ENCODE peak calls at places on chromosome 5, in eight cellular contexts. Z, X, U, R, J, W, C and A are unnamed samples.

GRCh38 chr5:134603059-134603458 is 29.6 kb downstream of the SAR1B start:
- DNase-seq in J (peak; percentile 37), Z (peak; percentile 61), R (peak; percentile 41), C (no peak), X (no peak), U (no peak), W (peak; percentile 68), A (peak; percentile 39)

GRCh38 chr5:111869681-111870080 is 112.7 kb upstream of the NREP start:
- DNase-seq in U (no peak), C (no peak), W (peak; percentile 41), Z (peak; percentile 55), X (no peak), R (peak; percentile 51), J (no peak), A (no peak)

GRCh38 chr5:178205010-178205748 is 846 bp downstream of the HNRNPAB start:
- DNase-seq in W (peak; percentile 81), J (peak; percentile 49), R (peak; percentile 76), C (peak; percentile 88), Z (peak; percentile 76), U (no peak), X (peak; percentile 46), A (peak; percentile 94)

GRCh38 chr5:39202594-39203290 is 16.6 kb downstream of the FYB1 start:
- DNase-seq in J (no peak), W (no peak), U (no peak), C (no peak), X (no peak), R (no peak), Z (no peak), A (no peak)

GRCh38 chr5:177454397-177455035 is 7.9 kb downstream of the PRR7 start:
- DNase-seq in X (no peak), R (peak; percentile 87), U (no peak), W (peak; percentile 87), J (peak; percentile 77), C (peak; percentile 91), Z (peak; percentile 89), A (peak; percentile 99)

GRCh38 chr5:141848771-141849370 is 29.3 kb downstream of the PCDH1 start:
- DNase-seq in W (peak; percentile 44), X (peak; percentile 48), Z (peak; percentile 86), C (peak; percentile 64), J (peak; percentile 27), U (no peak), R (peak; percentile 69), A (no peak)

GRCh38 chr5:61313960-61314681 is 17.9 kb upstream of the ZSWIM6 start:
- DNase-seq in Z (peak; percentile 95), X (no peak), J (peak; percentile 83), C (no peak), W (peak; percentile 92), U (no peak), R (peak; percentile 90), A (no peak)

GRCh38 chr5:140295414-140295813 is 7.5 kb downstream of the PFDN1 start:
- DNase-seq in U (no peak), C (peak; percentile 35), W (peak; percentile 99), J (peak; percentile 94), X (no peak), Z (peak; percentile 99), R (peak; percentile 98), A (no peak)

GRCh38 chr5:136677219-136677618 is 311.9 kb upstream of the TRPC7 start:
- DNase-seq in R (no peak), U (no peak), W (peak; percentile 59), X (no peak), Z (no peak), J (peak; percentile 17), C (no peak), A (no peak)

GRCh38 chr5:106121972-106122605 is 1548.6 kb downstream of the EFNA5 start:
- DNase-seq in W (peak; percentile 36), X (no peak), Z (peak; percentile 37), R (peak; percentile 19), J (no peak), U (no peak), C (peak; percentile 20), A (peak; percentile 30)

GRCh38 chr5:73321757-73322452 is 126.7 kb downstream of the FOXD1 start:
- DNase-seq in W (peak; percentile 92), R (peak; percentile 65), C (no peak), U (no peak), X (no peak), Z (peak; percentile 87), J (peak; percentile 93), A (no peak)

GRCh38 chr5:132445930-132446329 is 44.6 kb downstream of the IRF1 start:
- DNase-seq in X (no peak), W (no peak), C (no peak), Z (no peak), U (no peak), R (no peak), J (no peak), A (no peak)

GRCh38 chr5:108917596-108917995 is 169.9 kb downstream of the FER start:
- DNase-seq in J (no peak), W (no peak), Z (peak; percentile 32), X (no peak), U (no peak), R (peak; percentile 33), C (no peak), A (no peak)

GRCh38 chr5:55557123-55557522 is 22.4 kb upstream of the PLPP1 start:
- DNase-seq in Z (no peak), X (no peak), J (no peak), W (no peak), R (no peak), C (no peak), U (no peak), A (no peak)

GRCh38 chr5:177194278-177194677 is 60.7 kb downstream of the NSD1 start:
- DNase-seq in X (no peak), U (no peak), J (peak; percentile 96), Z (peak; percentile 83), C (no peak), W (peak; percentile 76), R (peak; percentile 95), A (no peak)

GRCh38 chr5:135106136-135106535 is 72.1 kb upstream of the PITX1 start:
- DNase-seq in J (no peak), R (no peak), Z (no peak), W (no peak), X (no peak), C (no peak), U (no peak), A (no peak)

GRCh38 chr5:62005551-62005950 is 300.5 kb upstream of the KIF2A start:
- DNase-seq in U (no peak), W (no peak), C (no peak), Z (no peak), R (no peak), J (no peak), X (no peak), A (no peak)

GRCh38 chr5:132388244-132389050 is 18.9 kb downstream of the SLC22A5 start:
- DNase-seq in C (no peak), W (peak; percentile 68), U (no peak), J (peak; percentile 37), R (peak; percentile 43), X (peak; percentile 58), Z (peak; percentile 28), A (no peak)

GRCh38 chr5:180605554-180606214 is 14.4 kb upstream of the SCGB3A1 start:
- DNase-seq in J (peak; percentile 29), C (peak; percentile 67), R (peak; percentile 69), W (peak; percentile 79), Z (peak; percentile 75), X (peak; percentile 66), U (peak; percentile 17), A (peak; percentile 85)

GRCh38 chr5:112918679-112919078 is 3.3 kb downstream of the REEP5 start:
- DNase-seq in U (no peak), W (peak; percentile 44), R (no peak), J (no peak), Z (no peak), C (no peak), X (no peak), A (no peak)

GRCh38 chr5:112918136-112918535 is 3.9 kb downstream of the REEP5 start:
- DNase-seq in C (no peak), U (no peak), J (no peak), W (no peak), Z (no peak), R (no peak), X (no peak), A (no peak)

GRCh38 chr5:112914584-112914983 is 7.4 kb downstream of the REEP5 start:
- DNase-seq in Z (peak; percentile 38), R (peak; percentile 13), W (peak; percentile 31), U (no peak), X (no peak), J (peak; percentile 37), C (no peak), A (no peak)

GRCh38 chr5:112915831-112916230 is 6.2 kb downstream of the REEP5 start:
- DNase-seq in R (no peak), C (no peak), W (no peak), U (no peak), Z (no peak), J (no peak), X (no peak), A (no peak)

GRCh38 chr5:112917453-112918005 is 4.5 kb downstream of the REEP5 start:
- DNase-seq in X (no peak), U (no peak), W (no peak), J (no peak), Z (no peak), C (peak; percentile 40), R (peak; percentile 7), A (no peak)
- TF ChIP-seq CTCF in X (peak; percentile 3), U (peak; percentile 53), W (peak; percentile 25), J (peak; percentile 56), Z (peak; percentile 28), C (peak; percentile 74), R (peak; percentile 5), A (peak; percentile 43)

GRCh38 chr5:157029457-157029856 is 29.5 kb downstream of the HAVCR1 start:
- DNase-seq in U (no peak), R (no peak), C (no peak), J (no peak), X (no peak), Z (no peak), W (no peak), A (no peak)
- TF ChIP-seq CTCF in U (no peak), R (no peak), C (no peak), J (no peak), X (no peak), Z (no peak), W (no peak), A (no peak)

GRCh38 chr5:96327728-96328127 is 105.3 kb downstream of the PCSK1 start:
- DNase-seq in J (peak; percentile 30), X (no peak), R (no peak), C (no peak), W (no peak), U (no peak), Z (no peak), A (no peak)
- TF ChIP-seq CTCF in J (peak; percentile 44), X (no peak), R (no peak), C (no peak), W (no peak), U (no peak), Z (no peak), A (no peak)

DNA sequence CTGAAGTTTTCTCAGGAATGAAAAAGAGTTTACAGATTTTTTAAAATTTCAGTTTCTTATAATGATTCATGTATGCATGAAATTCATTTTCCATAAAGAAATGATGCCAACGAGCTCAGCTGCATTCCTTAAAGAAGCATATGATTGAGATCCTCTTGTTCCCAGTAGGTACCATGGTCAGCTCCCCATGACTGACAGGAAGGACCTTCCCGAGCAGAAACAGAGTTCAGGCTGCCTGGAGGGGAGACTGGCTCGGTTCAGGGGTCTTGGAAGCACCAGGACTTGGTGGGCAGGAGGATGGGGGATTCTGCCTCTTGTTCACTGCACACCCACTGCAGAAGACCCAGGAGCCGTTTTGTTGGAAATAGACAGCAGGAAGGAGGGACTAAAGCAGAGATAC is 447.7 kb downstream of the MTRR start:
- DNase-seq in R (no peak), X (no peak), J (no peak), Z (no peak), C (no peak), W (no peak), U (no peak), A (no peak)
- TF ChIP-seq CTCF in R (no peak), X (no peak), J (no peak), Z (no peak), C (no peak), W (no peak), U (no peak), A (no peak)